ENCODE peak calls at places on chromosome 9, in seven cellular contexts. K, B, L, F, U, R and G are unnamed samples.

GRCh38 chr9:27355166-27355565 is 58.2 kb upstream of the EQTN start:
- DNase-seq in K (no peak), B (no peak), L (no peak), F (no peak), U (no peak), R (no peak), G (no peak)

GRCh38 chr9:133991211-133991921 is 758 bp downstream of the VAV2 start:
- DNase-seq in K (no peak), B (no peak), L (no peak), F (no peak), U (no peak), R (no peak), G (no peak)

GRCh38 chr9:1535051-1535450 is 480.1 kb upstream of the SMARCA2 start:
- DNase-seq in K (no peak), B (no peak), L (no peak), F (no peak), U (no peak), R (no peak), G (no peak)

GRCh38 chr9:88952976-88953375 is 38.3 kb upstream of the S1PR3 start:
- DNase-seq in K (no peak), B (no peak), L (no peak), F (no peak), U (no peak), R (no peak), G (no peak)

GRCh38 chr9:137919095-137919465 is 41.5 kb downstream of the CACNA1B start:
- DNase-seq in K (no peak), B (no peak), L (no peak), F (no peak), U (no peak), R (no peak), G (no peak)

GRCh38 chr9:29214702-29215248 is 1641.5 kb upstream of the C9orf72 start:
- DNase-seq in K (no peak), B (no peak), L (no peak), F (no peak), U (no peak), R (no peak), G (no peak)

GRCh38 chr9:87783180-87783579 is 57.3 kb downstream of the CTSL start:
- DNase-seq in K (no peak), B (no peak), L (no peak), F (no peak), U (no peak), R (no peak), G (no peak)

GRCh38 chr9:93301911-93302525 is 118.1 kb downstream of the WNK2 start:
- DNase-seq in K (no peak), B (no peak), L (no peak), F (no peak), U (no peak), R (no peak), G (no peak)

GRCh38 chr9:16039103-16039987 is 486.5 kb downstream of the CCDC171 start:
- DNase-seq in K (peak; percentile 35), B (no peak), L (no peak), F (peak; percentile 1), U (no peak), R (no peak), G (no peak)

GRCh38 chr9:84322830-84323229 is 17.7 kb downstream of the SLC28A3 start:
- DNase-seq in K (no peak), B (peak; percentile 77), L (no peak), F (no peak), U (no peak), R (no peak), G (no peak)

GRCh38 chr9:3760031-3760430 is 234.2 kb upstream of the RFX3 start:
- DNase-seq in K (no peak), B (peak; percentile 64), L (no peak), F (no peak), U (no peak), R (no peak), G (no peak)

GRCh38 chr9:13873212-13873611 is 440.7 kb downstream of the NFIB start:
- DNase-seq in K (no peak), B (peak; percentile 67), L (no peak), F (no peak), U (no peak), R (no peak), G (no peak)

GRCh38 chr9:5582835-5583195 is 46.1 kb upstream of the RIC1 start:
- DNase-seq in K (peak; percentile 67), B (no peak), L (no peak), F (no peak), U (peak; percentile 42), R (no peak), G (no peak)

GRCh38 chr9:119365291-119366027 is 3.8 kb downstream of the BRINP1 start:
- DNase-seq in K (peak; percentile 3), B (peak; percentile 4), L (no peak), F (peak; percentile 30), U (no peak), R (no peak), G (no peak)

GRCh38 chr9:99169982-99170761 is 51.6 kb downstream of the ALG2 start:
- DNase-seq in K (no peak), B (no peak), L (no peak), F (no peak), U (no peak), R (no peak), G (no peak)

GRCh38 chr9:134486127-134486995 is 155.2 kb upstream of the COL5A1 start:
- DNase-seq in K (no peak), B (no peak), L (no peak), F (no peak), U (peak; percentile 1), R (no peak), G (peak; percentile 5)

GRCh38 chr9:108245901-108246300 is 609.9 kb downstream of the ACTL7B start:
- DNase-seq in K (no peak), B (no peak), L (no peak), F (no peak), U (no peak), R (no peak), G (no peak)

GRCh38 chr9:133153227-133154096 is 10.3 kb downstream of the GBGT1 start:
- DNase-seq in K (no peak), B (no peak), L (no peak), F (no peak), U (no peak), R (no peak), G (no peak)